ENCODE peak calls at places on chromosomes 3 and 15, in seven cellular contexts. D is SK-N-SH, P is K562, F is IMR-90, N is H9, X is astrocyte, V is HCT116. Z is an unnamed sample.

GRCh38 chr3:148962513-148962912 is 28.8 kb upstream of the GYG1 start:
- DNase-seq in N (peak), V (peak), P (peak), D (no peak), X (peak), F (peak), Z (peak)

GRCh38 chr15:40796508-40796907 is 10.4 kb upstream of the ZFYVE19 start:
- DNase-seq in F (no peak), X (no peak), P (no peak), V (no peak), D (no peak), N (no peak), Z (no peak)

GRCh38 chr3:183098538-183099025 is 714 bp downstream of the MCCC1 start:
- DNase-seq in P (no peak), V (no peak), F (no peak), N (no peak), D (no peak), X (no peak), Z (no peak)

GRCh38 chr3:81476652-81477051 is 284.8 kb downstream of the GBE1 start:
- DNase-seq in X (no peak), N (no peak), F (no peak), P (no peak), V (no peak), D (no peak), Z (no peak)

GRCh38 chr3:46017720-46018119 is 9.6 kb downstream of the XCR1 start:
- DNase-seq in F (no peak), X (no peak), P (no peak), V (no peak), N (no peak), D (no peak), Z (no peak)

GRCh38 chr3:105812194-105812586 is 56.6 kb downstream of the CBLB start:
- DNase-seq in F (peak), N (no peak), P (no peak), D (no peak), V (no peak), X (peak), Z (no peak)

GRCh38 chr3:122774564-122774963 is 19.1 kb downstream of the HSPBAP1 start:
- DNase-seq in X (peak), D (no peak), P (no peak), N (no peak), V (no peak), F (peak), Z (no peak)

GRCh38 chr15:71822890-71823289 is 12.5 kb downstream of the NR2E3 start:
- DNase-seq in D (no peak), F (no peak), N (no peak), X (no peak), P (no peak), V (no peak), Z (no peak)

GRCh38 chr15:88449581-88449980 is 17.6 kb downstream of the MRPL46 start:
- DNase-seq in D (no peak), P (no peak), V (no peak), X (no peak), N (no peak), F (no peak), Z (no peak)

GRCh38 chr15:90570643-90571042 is 40.9 kb downstream of the CRTC3 start:
- DNase-seq in F (no peak), X (no peak), N (no peak), V (no peak), D (no peak), P (no peak), Z (no peak)

GRCh38 chr3:40631341-40631995 is 106.7 kb downstream of the ZNF621 start:
- DNase-seq in F (no peak), X (no peak), V (no peak), N (no peak), D (no peak), P (no peak), Z (no peak)

GRCh38 chr3:53850895-53851294 is 4.5 kb downstream of the IL17RB start:
- DNase-seq in N (no peak), P (no peak), F (peak), V (no peak), D (no peak), X (peak), Z (no peak)

GRCh38 chr3:115341208-115341607 is 194.1 kb upstream of the ZBTB20 start:
- DNase-seq in X (peak), V (peak), F (peak), D (no peak), P (no peak), N (no peak), Z (no peak)

GRCh38 chr15:98903377-98904018 is 104.1 kb downstream of the PGPEP1L start:
- DNase-seq in V (no peak), N (no peak), P (no peak), X (peak), F (peak), D (no peak), Z (no peak)

GRCh38 chr15:65305144-65305758 is 774 bp downstream of the RNU5B-1 start:
- DNase-seq in F (no peak), P (peak), X (no peak), V (no peak), D (peak), N (no peak), Z (no peak)

GRCh38 chr3:79038057-79038456 is 729.7 kb downstream of the ROBO1 start:
- DNase-seq in F (peak), V (no peak), D (no peak), P (no peak), X (no peak), N (no peak), Z (no peak)

GRCh38 chr3:30544811-30545210 is 61.6 kb upstream of the TGFBR2 start:
- DNase-seq in N (no peak), P (no peak), V (no peak), D (no peak), F (peak), X (peak), Z (no peak)

GRCh38 chr3:15223684-15224575 is 17.9 kb downstream of the CAPN7 start:
- DNase-seq in P (no peak), D (no peak), X (no peak), F (peak), V (no peak), N (no peak), Z (no peak)

GRCh38 chr3:58258392-58259040 is 20.9 kb downstream of the ABHD6 start:
- DNase-seq in V (no peak), N (no peak), X (no peak), F (no peak), D (no peak), P (no peak), Z (peak)

GRCh38 chr3:149736180-149737100 is 15.8 kb downstream of the COMMD2 start:
- DNase-seq in F (peak), P (no peak), D (no peak), V (peak), N (no peak), X (peak), Z (no peak)

GRCh38 chr15:74265046-74265639 is 29.0 kb downstream of the CCDC33 start:
- DNase-seq in D (no peak), P (peak), F (peak), V (no peak), N (peak), X (peak), Z (peak)

GRCh38 chr3:9750556-9751411 is 1.0 kb downstream of the OGG1 start:
- DNase-seq in F (peak), V (no peak), N (no peak), X (peak), D (no peak), P (peak), Z (no peak)

GRCh38 chr3:72604287-72604686 is 244.0 kb downstream of the SHQ1 start:
- DNase-seq in F (no peak), X (no peak), D (no peak), V (no peak), N (no peak), P (no peak), Z (no peak)

GRCh38 chr3:71206305-71206704 is 377.2 kb downstream of the FOXP1 start:
- DNase-seq in P (no peak), V (no peak), X (no peak), N (no peak), D (no peak), F (no peak), Z (no peak)

GRCh38 chr15:66456211-66456610 is 41.4 kb downstream of the SNAPC5 start:
- DNase-seq in N (no peak), F (peak), D (no peak), P (no peak), V (no peak), X (peak), Z (no peak)

GRCh38 chr3:114569186-114569585 is 275.4 kb downstream of the TIGIT start:
- DNase-seq in X (peak), D (no peak), F (peak), V (no peak), P (no peak), N (no peak), Z (no peak)

GRCh38 chr15:88194162-88194561 is 62.4 kb downstream of the NTRK3 start:
- DNase-seq in V (no peak), N (no peak), D (no peak), X (no peak), F (no peak), P (no peak), Z (no peak)

GRCh38 chr3:42488687-42489086 is 13.8 kb upstream of the VIPR1 start:
- DNase-seq in V (no peak), X (no peak), P (no peak), N (peak), F (no peak), D (no peak), Z (no peak)

GRCh38 chr3:13879946-13880810 is at the start of gene WNT7A:
- DNase-seq in V (no peak), F (no peak), D (peak), N (peak), P (peak), X (no peak), Z (peak)

GRCh38 chr15:92600902-92601301 is 54.7 kb downstream of the FAM174B start:
- DNase-seq in D (no peak), N (no peak), F (no peak), V (no peak), P (no peak), X (no peak), Z (no peak)

GRCh38 chr15:85754993-85755392 is 39.7 kb downstream of the KLHL25 start:
- DNase-seq in F (peak), D (peak), N (peak), P (no peak), V (no peak), X (no peak), Z (peak)

GRCh38 chr3:84567796-84568195 is 391.0 kb upstream of the CADM2 start:
- DNase-seq in D (no peak), V (no peak), X (no peak), N (no peak), F (no peak), P (no peak), Z (no peak)

GRCh38 chr15:64942356-64942755 is 30.7 kb downstream of the ANKDD1A start:
- DNase-seq in X (no peak), N (no peak), F (no peak), V (no peak), P (no peak), D (no peak), Z (no peak)

GRCh38 chr3:84042717-84043116 is 916.1 kb upstream of the CADM2 start:
- DNase-seq in D (no peak), X (no peak), V (no peak), N (no peak), P (no peak), F (no peak), Z (no peak)

GRCh38 chr3:66504761-66505641 is 4.2 kb upstream of the LRIG1 start:
- DNase-seq in F (no peak), P (no peak), V (no peak), X (no peak), N (no peak), D (no peak), Z (no peak)

GRCh38 chr3:130517541-130517940 is 564 bp downstream of the COL6A6 start:
- DNase-seq in N (no peak), D (peak), V (no peak), F (no peak), X (peak), P (no peak), Z (no peak)

GRCh38 chr3:32945136-32945535 is 6.3 kb upstream of the CCR4 start:
- DNase-seq in N (peak), P (no peak), V (peak), D (no peak), F (peak), X (peak), Z (no peak)

GRCh38 chr3:71512000-71512399 is 71.5 kb downstream of the FOXP1 start:
- DNase-seq in D (no peak), P (peak), F (no peak), V (no peak), N (peak), X (no peak), Z (peak)

DNA sequence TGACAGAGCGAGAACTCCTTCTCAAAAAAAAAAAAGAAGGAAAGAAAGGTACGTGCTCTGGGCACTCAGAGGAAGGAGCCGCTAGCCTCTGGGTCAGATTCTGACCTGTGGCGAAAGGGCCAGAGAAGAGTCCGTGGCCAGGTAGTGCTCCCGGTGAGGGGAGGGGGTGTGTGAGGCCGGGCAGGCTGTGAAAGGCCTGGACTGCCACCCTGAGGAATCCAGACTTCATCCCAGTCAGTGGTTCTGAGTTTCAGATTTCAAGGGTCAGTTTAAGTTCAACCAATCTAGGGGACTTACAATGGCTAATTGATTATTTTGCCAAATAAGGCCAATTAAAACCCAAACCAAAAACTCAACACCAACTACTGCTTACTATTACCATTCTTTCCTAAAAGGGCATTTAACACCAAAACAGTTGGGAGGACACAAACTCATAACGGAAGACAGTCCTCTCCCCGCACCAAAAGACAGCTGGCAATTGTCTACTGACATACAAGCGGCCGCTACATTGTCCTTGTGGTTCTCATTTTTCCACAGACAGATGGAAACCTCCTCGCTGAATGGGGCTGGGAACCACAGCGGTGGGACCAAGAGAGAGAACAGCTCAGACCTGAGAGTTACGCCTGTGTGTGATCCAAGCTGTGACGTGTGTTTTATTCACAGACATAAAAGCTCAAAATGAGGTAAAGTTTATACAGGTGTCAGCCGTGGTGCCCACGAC is 30.5 kb downstream of the TMEM44 start:
- DNase-seq in F (peak), N (no peak), P (no peak), V (no peak), D (no peak), X (peak), Z (no peak)
- TF ChIP-seq CTCF in F (peak), N (no peak), P (no peak), V (no peak), D (no peak), X (no peak), Z (no peak)

GRCh38 chr3:44058868-44059203 is 182.8 kb upstream of the TOPAZ1 start:
- DNase-seq in D (no peak), P (no peak), N (no peak), X (no peak), V (no peak), F (no peak), Z (no peak)
- H3K9ac ChIP-seq in D (no peak), P (no peak), N (no peak), X (no peak), V (no peak), F (no peak), Z (no peak)

GRCh38 chr15:76338555-76339301 is 2.2 kb downstream of the ISL2 start:
- DNase-seq in D (peak), X (no peak), N (no peak), P (no peak), V (no peak), F (no peak), Z (no peak)
- TF ChIP-seq CTCF in D (no peak), X (no peak), N (no peak), P (no peak), V (no peak), F (no peak), Z (no peak)

GRCh38 chr15:78552597-78552996 is 12.4 kb downstream of the PSMA4 start:
- DNase-seq in F (no peak), P (no peak), X (no peak), D (no peak), N (no peak), V (no peak), Z (no peak)

GRCh38 chr15:78550815-78551214 is 10.6 kb downstream of the PSMA4 start:
- DNase-seq in N (no peak), V (no peak), D (no peak), X (no peak), F (no peak), P (no peak), Z (no peak)

GRCh38 chr15:78550194-78550593 is 9.9 kb downstream of the PSMA4 start:
- DNase-seq in F (no peak), X (no peak), V (no peak), N (no peak), P (no peak), D (no peak), Z (no peak)

DNA sequence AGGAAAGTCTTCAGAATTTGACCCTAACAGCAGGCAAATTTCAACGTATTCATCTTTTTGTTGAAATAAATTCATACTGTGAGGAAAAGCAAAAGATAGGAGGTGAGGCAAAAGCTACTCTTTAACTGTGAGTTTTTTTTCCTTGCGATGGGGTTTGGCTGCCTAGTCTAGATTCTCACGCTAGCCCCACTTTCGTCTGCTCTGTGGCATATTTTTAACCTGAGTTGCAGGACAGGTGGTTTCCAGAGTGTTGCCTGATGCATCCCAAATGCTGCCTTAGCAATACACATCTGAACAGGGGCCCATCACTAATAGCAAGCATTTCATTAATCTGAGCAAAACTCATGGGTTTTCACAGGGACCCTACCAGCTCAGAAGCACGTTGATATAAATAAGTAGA is 11.7 kb downstream of the PSMA4 start:
- DNase-seq in D (no peak), N (no peak), P (no peak), X (no peak), F (no peak), V (no peak), Z (no peak)
- H3K9ac ChIP-seq in D (no peak), N (no peak), P (no peak), X (no peak), F (no peak), V (no peak), Z (no peak)

GRCh38 chr3:190097025-190097424 is 23.7 kb downstream of the P3H2 start:
- DNase-seq in F (no peak), P (no peak), V (no peak), X (no peak), N (no peak), D (no peak), Z (no peak)
- TF ChIP-seq CTCF in F (no peak), P (no peak), V (no peak), X (no peak), N (no peak), D (no peak), Z (no peak)

GRCh38 chr3:67641451-67641850 is 13.0 kb downstream of the SUCLG2 start:
- DNase-seq in D (no peak), F (no peak), X (no peak), N (no peak), V (no peak), P (no peak), Z (no peak)
- H3K9ac ChIP-seq in D (no peak), F (no peak), X (no peak), N (no peak), V (no peak), P (no peak), Z (no peak)

Z was measured in endodermal cell.